ENCODE peak calls at places on chromosomes 3 and 15, in five cellular contexts. V, M, R, T and N are unnamed samples.

GRCh38 chr3:134976948-134977347 is 181.9 kb downstream of the EPHB1 start:
- DNase-seq in V (no peak), M (no peak), R (no peak), T (no peak), N (no peak)

GRCh38 chr15:68374346-68374745 is 57.6 kb downstream of the ITGA11 start:
- DNase-seq in V (no peak), M (no peak), R (no peak), T (no peak), N (no peak)

GRCh38 chr15:85607842-85608241 is 186.9 kb downstream of the KLHL25 start:
- DNase-seq in V (no peak), M (no peak), R (no peak), T (no peak), N (no peak)

GRCh38 chr3:82080261-82080660 is 318.8 kb upstream of the GBE1 start:
- DNase-seq in V (no peak), M (no peak), R (no peak), T (no peak), N (no peak)

GRCh38 chr15:48803877-48804276 is 7.0 kb downstream of the CEP152 start:
- DNase-seq in V (no peak), M (no peak), R (no peak), T (no peak), N (no peak)

GRCh38 chr3:14488286-14489036 is 51.7 kb downstream of the GRIP2 start:
- DNase-seq in V (no peak), M (no peak), R (no peak), T (no peak), N (no peak)

GRCh38 chr15:74206801-74207281 is 4.3 kb upstream of the STRA6 start:
- DNase-seq in V (no peak), M (no peak), R (no peak), T (peak; percentile 42), N (no peak)

GRCh38 chr3:98646680-98647079 is 53.3 kb upstream of the CPOX start:
- DNase-seq in V (no peak), M (no peak), R (no peak), T (no peak), N (no peak)

GRCh38 chr3:171267089-171267488 is 193.1 kb downstream of the TNIK start:
- DNase-seq in V (no peak), M (no peak), R (no peak), T (no peak), N (no peak)

GRCh38 chr15:80820092-80820491 is 40.9 kb downstream of the CEMIP start:
- DNase-seq in V (no peak), M (no peak), R (no peak), T (no peak), N (no peak)

GRCh38 chr15:73856458-73857192 is 16.7 kb upstream of the TBC1D21 start:
- DNase-seq in V (no peak), M (no peak), R (no peak), T (no peak), N (peak; percentile 31)

GRCh38 chr3:10968390-10968789 is 24.2 kb upstream of the SLC6A1 start:
- DNase-seq in V (no peak), M (no peak), R (no peak), T (no peak), N (peak; percentile 92)

GRCh38 chr3:54447427-54447826 is 325.1 kb downstream of the CACNA2D3 start:
- DNase-seq in V (no peak), M (no peak), R (no peak), T (no peak), N (no peak)

GRCh38 chr3:6644070-6644929 is 216.6 kb upstream of the GRM7 start:
- DNase-seq in V (no peak), M (no peak), R (no peak), T (no peak), N (peak; percentile 13)

GRCh38 chr3:34882764-34883163 is 756.6 kb upstream of the ARPP21 start:
- DNase-seq in V (peak; percentile 10), M (no peak), R (no peak), T (no peak), N (peak; percentile 9)

GRCh38 chr15:87850916-87851315 is 405.6 kb downstream of the NTRK3 start:
- DNase-seq in V (no peak), M (no peak), R (no peak), T (no peak), N (no peak)

GRCh38 chr3:117887896-117888295 is 1146.8 kb downstream of the IGSF11 start:
- DNase-seq in V (no peak), M (no peak), R (no peak), T (no peak), N (no peak)

GRCh38 chr3:50592568-50592967 is 19.0 kb downstream of the CISH start:
- DNase-seq in V (no peak), M (no peak), R (no peak), T (no peak), N (no peak)

GRCh38 chr15:74322558-74323180 is 44.8 kb downstream of the CYP11A1 start:
- DNase-seq in V (peak; percentile 66), M (peak; percentile 68), R (peak; percentile 27), T (peak; percentile 84), N (peak; percentile 83)

GRCh38 chr3:13879946-13880810 is at the start of gene WNT7A:
- DNase-seq in V (no peak), M (no peak), R (peak; percentile 36), T (peak; percentile 78), N (no peak)

GRCh38 chr3:155744091-155744625 is 713 bp downstream of the PLCH1 start:
- DNase-seq in V (peak; percentile 24), M (peak; percentile 50), R (peak; percentile 3), T (peak; percentile 81), N (peak; percentile 62)

GRCh38 chr3:103499132-103499885 is 1064.5 kb downstream of the ZPLD1 start:
- DNase-seq in V (no peak), M (no peak), R (no peak), T (no peak), N (no peak)

GRCh38 chr3:169218314-169218983 is 445.1 kb downstream of the MECOM start:
- DNase-seq in V (no peak), M (no peak), R (no peak), T (peak; percentile 67), N (peak; percentile 67)

GRCh38 chr3:124791639-124792111 is 61.4 kb downstream of the UMPS start:
- DNase-seq in V (no peak), M (peak; percentile 43), R (no peak), T (peak; percentile 54), N (no peak)

GRCh38 chr3:157700405-157700804 is 197.2 kb upstream of the VEPH1 start:
- DNase-seq in V (no peak), M (no peak), R (no peak), T (no peak), N (peak; percentile 9)

GRCh38 chr3:71152892-71153265 is 430.6 kb downstream of the FOXP1 start:
- DNase-seq in V (no peak), M (no peak), R (no peak), T (peak; percentile 71), N (no peak)

GRCh38 chr15:57057134-57057930 is 138.9 kb downstream of the TCF12 start:
- DNase-seq in V (no peak), M (no peak), R (no peak), T (no peak), N (no peak)

GRCh38 chr15:87631775-87632174 is 624.8 kb downstream of the NTRK3 start:
- DNase-seq in V (no peak), M (no peak), R (no peak), T (no peak), N (no peak)

DNA sequence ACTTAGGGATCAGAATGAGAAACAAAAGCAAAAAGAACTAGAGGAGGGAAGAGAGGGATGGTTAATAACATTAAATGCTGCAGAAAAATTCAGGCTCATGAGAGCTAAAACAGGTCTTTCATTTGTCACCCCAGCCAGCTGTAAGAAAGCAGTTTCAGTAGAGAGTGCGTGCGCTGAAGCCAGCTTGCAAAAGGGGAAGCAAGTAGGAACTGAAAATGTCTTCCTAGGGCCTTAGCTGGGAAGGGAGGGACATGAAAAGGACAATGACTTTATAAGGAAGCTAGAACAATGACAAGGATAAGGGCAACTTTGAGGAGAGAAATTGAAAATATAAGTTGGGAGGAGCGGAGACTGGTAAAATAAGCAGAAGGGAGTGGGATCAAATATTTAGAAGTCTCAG is 3.1 kb downstream of the CIAO2A start:
- DNase-seq in V (peak; percentile 71), M (no peak), R (no peak), T (no peak), N (no peak)
- H3K4me1 ChIP-seq in V (peaks cover 53% of the 10 kb centered on the region), M (peaks cover 38% of the 10 kb centered on the region), R (peaks cover 28% of the 10 kb centered on the region), T (peaks cover 8% of the 10 kb centered on the region), N (peaks cover 6% of the 10 kb centered on the region)

DNA sequence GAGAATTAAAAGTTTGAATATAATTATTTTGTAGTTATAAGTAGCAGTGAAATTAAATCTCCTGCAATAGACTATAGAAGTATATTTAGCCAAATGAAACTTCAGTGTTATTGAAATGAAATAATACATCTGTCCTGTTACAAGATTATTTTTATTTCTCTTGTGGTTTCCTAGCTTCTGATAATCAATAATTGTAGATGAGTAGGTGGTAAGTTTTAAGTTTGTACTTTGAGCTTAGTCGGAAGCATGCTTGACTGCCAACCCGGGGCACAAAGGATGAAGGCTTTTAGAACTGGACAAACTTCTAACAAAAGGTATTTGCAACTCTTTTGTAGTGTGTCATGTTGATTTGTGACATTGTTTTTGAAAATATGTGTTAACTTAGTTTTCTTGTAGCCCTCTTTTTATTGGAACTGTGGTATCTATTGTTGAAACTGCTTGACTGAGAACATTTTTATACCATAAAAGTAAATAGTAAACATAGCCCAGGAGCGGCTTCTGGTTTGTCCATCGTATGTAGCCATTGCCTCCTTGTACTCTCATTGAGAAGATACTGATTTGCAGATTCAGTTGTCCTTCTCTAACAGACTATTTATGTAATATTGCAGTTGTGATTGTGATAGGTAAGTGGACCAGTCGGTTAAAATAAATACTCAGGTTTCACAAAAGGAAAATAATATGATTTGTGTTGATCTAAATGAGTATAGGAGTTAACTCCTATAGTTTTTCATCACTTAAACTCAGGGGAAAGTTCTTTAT is 2.9 kb downstream of the CTNNB1 start:
- DNase-seq in V (peak; percentile 31), M (no peak), R (no peak), T (no peak), N (no peak)
- H3K4me3 ChIP-seq in V (peak overlapping the region; percentile 99), M (peak overlapping the region; percentile 97), R (peak overlapping the region; percentile 8), T (peak overlapping the region; percentile 50), N (peak overlapping the region; percentile 96)

GRCh38 chr15:52382647-52383046 is 87.0 kb upstream of the MYO5C start:
- DNase-seq in V (no peak), M (no peak), R (no peak), T (no peak), N (no peak)
- H3K4me1 ChIP-seq in V (no peaks in the 10 kb centered on the region), M (peaks cover 7% of the 10 kb centered on the region), R (no peaks in the 10 kb centered on the region), T (no peaks in the 10 kb centered on the region), N (no peaks in the 10 kb centered on the region)

GRCh38 chr3:48022178-48022577 is 6.0 kb upstream of the MAP4 start:
- DNase-seq in V (no peak), M (no peak), R (no peak), T (no peak), N (no peak)

GRCh38 chr3:48015451-48016182 is 599 bp downstream of the MAP4 start:
- DNase-seq in V (no peak), M (no peak), R (no peak), T (no peak), N (peak; percentile 82)

GRCh38 chr3:48014358-48014757 is 1.9 kb downstream of the MAP4 start:
- DNase-seq in V (no peak), M (no peak), R (no peak), T (no peak), N (no peak)

GRCh38 chr3:48016336-48016973 is at the start of gene MAP4:
- DNase-seq in V (no peak), M (no peak), R (no peak), T (no peak), N (peak; percentile 42)

DNA sequence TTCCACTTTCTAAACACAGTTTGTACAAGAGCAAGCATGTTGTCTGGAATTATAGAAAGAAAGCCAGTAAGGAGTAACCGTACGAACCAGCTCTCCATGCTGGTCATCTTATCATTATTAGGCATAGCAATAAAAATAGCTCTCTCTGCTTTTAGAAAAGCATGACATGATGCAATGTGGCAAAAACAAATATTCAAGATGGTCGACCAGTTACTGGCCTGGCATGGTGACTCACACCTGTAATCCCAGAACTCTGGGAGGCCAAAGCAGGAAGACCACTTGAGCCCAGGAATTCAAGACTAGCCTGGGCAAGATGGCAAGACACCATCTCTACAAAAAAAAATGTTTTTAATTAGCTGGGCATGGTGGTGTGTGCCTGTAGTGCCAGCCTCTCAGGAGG is 2.6 kb upstream of the MAP4 start:
- DNase-seq in V (no peak), M (no peak), R (no peak), T (peak; percentile 47), N (no peak)
- H3K4me3 ChIP-seq in V (no peak overlapping the region), M (peak overlapping the region; percentile 12), R (no peak overlapping the region), T (no peak overlapping the region), N (no peak overlapping the region)